ENCODE peak calls at places on chromosomes 4 and X, in eight cellular contexts. J, L, U, K, C, H, N and Z are unnamed samples.

GRCh38 chrX:68746988-68747387 is 81.8 kb upstream of the EFNB1 start:
- DNase-seq in J (no peak), L (no peak), U (no peak), K (no peak), C (no peak), H (no peak), N (no peak), Z (no peak)

GRCh38 chrX:123905334-123905733 is 45.5 kb downstream of the XIAP start:
- DNase-seq in J (no peak), L (no peak), U (peak), K (no peak), C (peak), H (no peak), N (no peak), Z (no peak)

GRCh38 chr4:149344436-149344835 is 471.2 kb downstream of the IQCM start:
- DNase-seq in J (peak), L (no peak), U (peak), K (peak), C (peak), H (no peak), N (no peak), Z (no peak)

GRCh38 chr4:93832097-93832496 is 3.5 kb downstream of the ATOH1 start:
- DNase-seq in J (no peak), L (no peak), U (no peak), K (no peak), C (no peak), H (no peak), N (no peak), Z (no peak)

GRCh38 chr4:173360587-173361221 is 10.1 kb upstream of the SAP30 start:
- DNase-seq in J (peak), L (no peak), U (no peak), K (no peak), C (peak), H (no peak), N (no peak), Z (no peak)

GRCh38 chrX:314049-314448 is 4.5 kb downstream of the GTPBP6 start:
- DNase-seq in J (no peak), L (no peak), U (no peak), K (no peak), C (no peak), H (no peak), N (no peak), Z (no peak)

GRCh38 chrX:24979081-24979480 is 36.7 kb downstream of the ARX start:
- DNase-seq in J (no peak), L (no peak), U (no peak), K (no peak), C (no peak), H (no peak), N (no peak), Z (no peak)

GRCh38 chr4:48037117-48037462 is 20.5 kb downstream of the NIPAL1 start:
- DNase-seq in J (no peak), L (no peak), U (no peak), K (no peak), C (no peak), H (no peak), N (no peak), Z (no peak)

GRCh38 chr4:100268807-100269206 is 78.5 kb upstream of the DDIT4L start:
- DNase-seq in J (no peak), L (no peak), U (no peak), K (no peak), C (no peak), H (no peak), N (no peak), Z (no peak)

GRCh38 chr4:40897557-40898203 is 147.9 kb downstream of the NSUN7 start:
- DNase-seq in J (peak), L (peak), U (peak), K (peak), C (peak), H (peak), N (peak), Z (no peak)

GRCh38 chr4:23929248-23929647 is 39.4 kb upstream of the PPARGC1A start:
- DNase-seq in J (no peak), L (no peak), U (no peak), K (no peak), C (no peak), H (no peak), N (no peak), Z (no peak)

GRCh38 chr4:138047290-138047689 is 194.9 kb downstream of the SLC7A11 start:
- DNase-seq in J (no peak), L (no peak), U (no peak), K (no peak), C (no peak), H (no peak), N (no peak), Z (no peak)

GRCh38 chrX:22760513-22761057 is 239.2 kb upstream of the DDX53 start:
- DNase-seq in J (no peak), L (no peak), U (no peak), K (no peak), C (no peak), H (no peak), N (no peak), Z (no peak)

GRCh38 chr4:144347116-144347515 is 206.6 kb upstream of the GYPA start:
- DNase-seq in J (no peak), L (no peak), U (no peak), K (no peak), C (no peak), H (no peak), N (no peak), Z (no peak)

GRCh38 chrX:46812445-46812844 is 24.4 kb upstream of the RP2 start:
- DNase-seq in J (no peak), L (no peak), U (no peak), K (no peak), C (peak), H (no peak), N (no peak), Z (no peak)

GRCh38 chr4:43837171-43837570 is 611.4 kb downstream of the KCTD8 start:
- DNase-seq in J (no peak), L (no peak), U (peak), K (no peak), C (peak), H (no peak), N (no peak), Z (no peak)

GRCh38 chr4:98480535-98480934 is 177.9 kb downstream of the TSPAN5 start:
- DNase-seq in J (no peak), L (no peak), U (no peak), K (no peak), C (no peak), H (no peak), N (no peak), Z (no peak)

GRCh38 chrX:101071585-101071984 is 7.1 kb upstream of the TMEM35A start:
- DNase-seq in J (no peak), L (no peak), U (no peak), K (no peak), C (no peak), H (no peak), N (no peak), Z (no peak)

DNA sequence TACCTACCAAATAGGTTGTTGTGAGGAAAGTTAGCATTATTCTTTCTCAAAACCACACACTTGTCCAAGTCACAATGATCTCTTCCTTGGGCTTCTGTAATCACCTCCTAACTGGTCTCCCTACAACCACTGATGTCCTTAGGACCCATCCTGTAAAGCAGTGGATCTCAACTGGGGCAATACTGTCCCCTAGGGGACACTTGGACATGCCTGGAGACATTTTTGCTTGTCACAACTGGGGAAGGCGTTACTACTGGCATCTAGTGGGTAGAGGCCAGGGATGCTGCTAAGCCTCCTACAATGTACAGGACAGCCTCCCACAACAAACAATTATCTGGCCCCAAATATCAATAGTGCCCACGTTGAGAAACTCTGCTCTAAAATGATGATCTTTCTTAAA is 118.7 kb upstream of the AP1S2 start:
- DNase-seq in J (peak), L (no peak), U (peak), K (peak), C (peak), H (no peak), N (no peak), Z (no peak)
- TF ChIP-seq CTCF in J (peak), L (peak), U (peak), K (peak), C (peak), H (no peak), N (peak), Z (peak)

GRCh38 chr4:76801621-76802545 is 96.1 kb downstream of the SOWAHB start:
- DNase-seq in J (peak), L (no peak), U (no peak), K (peak), C (no peak), H (no peak), N (no peak), Z (no peak)
- TF ChIP-seq CTCF in J (peak), L (no peak), U (no peak), K (no peak), C (no peak), H (no peak), N (no peak), Z (peak)

GRCh38 chr4:116055857-116056827 is 942.7 kb upstream of the NDST4 start:
- DNase-seq in J (peak), L (no peak), U (peak), K (peak), C (peak), H (no peak), N (no peak), Z (no peak)
- TF ChIP-seq CTCF in J (no peak), L (no peak), U (peak), K (no peak), C (no peak), H (no peak), N (peak), Z (no peak)

DNA sequence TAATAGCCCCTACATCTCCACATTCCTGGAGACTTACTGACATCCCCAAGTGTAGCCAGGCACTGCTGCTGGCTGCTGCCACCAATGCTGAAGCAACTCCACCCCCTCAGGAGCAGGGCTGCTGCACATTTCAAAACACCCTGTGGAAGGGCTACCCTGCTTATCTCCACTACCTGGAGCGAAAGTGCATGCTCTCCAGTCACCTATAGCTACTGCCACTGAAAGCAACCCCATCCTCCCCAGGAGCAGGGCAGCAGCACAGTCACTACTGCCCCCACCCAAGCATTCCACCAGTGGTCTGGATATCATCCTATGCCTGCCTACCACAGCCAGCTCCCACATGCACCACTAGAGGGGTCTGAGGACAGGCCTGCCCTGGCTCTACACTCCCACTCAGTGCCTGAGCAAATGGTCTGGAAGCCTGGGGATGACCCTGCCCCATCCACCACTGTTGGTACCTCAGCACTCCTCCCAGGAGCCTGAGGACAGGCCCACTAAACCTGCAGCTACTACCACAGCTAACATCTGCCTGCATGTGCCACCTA is 55.3 kb downstream of the MANBA start:
- DNase-seq in J (no peak), L (no peak), U (no peak), K (no peak), C (no peak), H (no peak), N (no peak), Z (no peak)
- TF ChIP-seq CTCF in J (no peak), L (no peak), U (no peak), K (no peak), C (no peak), H (no peak), N (no peak), Z (no peak)

DNA sequence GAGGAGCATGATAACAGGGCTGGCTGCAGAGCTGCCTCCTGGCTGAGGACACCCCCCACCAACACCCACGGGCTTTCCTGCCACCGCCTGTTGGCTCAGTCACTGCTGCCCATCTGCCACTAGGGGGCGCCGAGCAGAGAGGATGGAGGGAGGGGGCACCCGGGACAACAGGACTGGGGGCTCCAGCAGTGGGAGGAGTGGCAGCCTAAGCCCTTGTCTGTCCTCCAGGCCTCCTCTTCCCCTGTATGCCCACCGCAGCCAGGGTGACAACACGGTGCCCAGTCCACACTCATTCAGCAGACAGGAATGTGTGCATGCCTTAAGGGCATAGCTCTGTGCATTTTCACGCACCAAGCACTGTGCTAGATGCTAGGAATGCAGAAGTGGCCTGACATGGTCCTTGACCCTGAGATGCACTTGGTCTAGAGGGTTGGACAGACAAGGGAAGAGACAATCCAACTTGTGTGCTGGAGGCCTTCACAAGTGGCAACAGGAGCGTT is 149.9 kb downstream of the AMMECR1 start:
- DNase-seq in J (no peak), L (no peak), U (peak), K (no peak), C (peak), H (peak), N (peak), Z (no peak)
- TF ChIP-seq CTCF in J (peak), L (peak), U (peak), K (peak), C (peak), H (peak), N (peak), Z (peak)

GRCh38 chr4:184980261-184980660 is 38.0 kb upstream of the HELT start:
- DNase-seq in J (no peak), L (no peak), U (no peak), K (no peak), C (peak), H (no peak), N (no peak), Z (no peak)

GRCh38 chr4:184987493-184988031 is 30.7 kb upstream of the HELT start:
- DNase-seq in J (no peak), L (no peak), U (no peak), K (no peak), C (no peak), H (no peak), N (no peak), Z (no peak)

GRCh38 chr4:184988611-184989010 is 29.7 kb upstream of the HELT start:
- DNase-seq in J (no peak), L (no peak), U (no peak), K (no peak), C (no peak), H (no peak), N (no peak), Z (no peak)

GRCh38 chr4:184979461-184980124 is 38.7 kb upstream of the HELT start:
- DNase-seq in J (no peak), L (no peak), U (no peak), K (no peak), C (no peak), H (no peak), N (no peak), Z (no peak)

GRCh38 chr4:184983660-184984356 is 34.5 kb upstream of the HELT start:
- DNase-seq in J (peak), L (peak), U (peak), K (peak), C (peak), H (peak), N (peak), Z (no peak)
- TF ChIP-seq CTCF in J (peak), L (peak), U (peak), K (peak), C (peak), H (no peak), N (peak), Z (peak)

GRCh38 chr4:77120888-77121508 is 36.0 kb upstream of the CCNG2 start:
- DNase-seq in J (peak), L (no peak), U (no peak), K (no peak), C (peak), H (no peak), N (peak), Z (no peak)
- TF ChIP-seq CTCF in J (no peak), L (no peak), U (peak), K (no peak), C (peak), H (no peak), N (peak), Z (no peak)

DNA sequence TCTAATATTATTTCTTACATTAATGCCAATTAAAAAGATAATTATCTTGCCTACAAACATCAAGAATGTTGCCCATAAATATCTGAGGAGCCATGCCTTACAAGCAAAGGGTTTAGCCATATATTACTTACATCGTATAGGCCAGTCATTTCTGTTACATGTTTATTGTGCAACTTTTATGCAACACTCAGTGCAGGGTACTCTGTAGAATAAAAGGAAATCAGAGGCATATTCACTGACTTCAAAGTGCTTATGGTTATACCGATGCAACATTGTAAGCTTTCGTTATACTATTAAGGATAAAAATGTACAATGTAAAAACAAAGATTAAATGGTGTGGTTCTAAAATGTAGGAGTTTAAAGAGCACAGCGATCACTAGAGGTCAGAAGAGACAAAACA is 315.9 kb downstream of the PCDH10 start:
- DNase-seq in J (peak), L (no peak), U (no peak), K (no peak), C (no peak), H (no peak), N (no peak), Z (no peak)
- TF ChIP-seq CTCF in J (no peak), L (no peak), U (no peak), K (no peak), C (no peak), H (no peak), N (no peak), Z (no peak)

GRCh38 chrX:66255359-66255967 is 91.4 kb downstream of the HEPH start:
- DNase-seq in J (no peak), L (no peak), U (no peak), K (no peak), C (no peak), H (no peak), N (no peak), Z (no peak)
- TF ChIP-seq CTCF in J (no peak), L (no peak), U (no peak), K (no peak), C (no peak), H (no peak), N (no peak), Z (no peak)

GRCh38 chr4:66602622-66603021 is 932.3 kb upstream of the EPHA5 start:
- DNase-seq in J (no peak), L (no peak), U (no peak), K (no peak), C (no peak), H (no peak), N (no peak), Z (no peak)
- TF ChIP-seq CTCF in J (no peak), L (no peak), U (no peak), K (no peak), C (no peak), H (no peak), N (no peak), Z (no peak)